ENCODE peak calls at places on chromosomes 6 and 20, in six cellular contexts. S is LNCaP clone FGC, V is SK-N-DZ, M is NCI-H748 treated with DMSO at 0.1 percent for 48 hours, G is left lung, F is neural crest cell. T is an unnamed sample.

GRCh38 chr6:157787080-157787479 is 36.0 kb upstream of the SNX9 start:
- DNase-seq in S (no peak), V (no peak), M (no peak), G (no peak), F (no peak), T (peak)

GRCh38 chr6:136016228-136017225 is 165.0 kb downstream of the PDE7B start:
- DNase-seq in S (no peak), V (no peak), M (no peak), G (no peak), F (no peak), T (no peak)

GRCh38 chr6:158912591-158912990 is 87.4 kb downstream of the RSPH3 start:
- DNase-seq in S (no peak), V (no peak), M (no peak), G (no peak), F (no peak), T (no peak)

GRCh38 chr6:111642463-111643158 is 36.9 kb upstream of the TRAF3IP2 start:
- DNase-seq in S (no peak), V (peak), M (peak), G (peak), F (peak), T (peak)

GRCh38 chr6:24936641-24937317 is 1.0 kb upstream of the RIPOR2 start:
- DNase-seq in S (no peak), V (no peak), M (no peak), G (no peak), F (no peak), T (no peak)

GRCh38 chr20:47620808-47621805 is 119.4 kb downstream of the NCOA3 start:
- DNase-seq in S (peak), V (peak), M (no peak), G (no peak), F (no peak), T (no peak)

GRCh38 chr20:35279040-35279439 is 1.1 kb upstream of the MMP24OS start:
- DNase-seq in S (no peak), V (no peak), M (no peak), G (no peak), F (no peak), T (no peak)

GRCh38 chr6:141354191-141354950 is 778.4 kb upstream of the GJE1 start:
- DNase-seq in S (no peak), V (no peak), M (no peak), G (no peak), F (no peak), T (no peak)

GRCh38 chr20:33732166-33732970 is 572 bp downstream of the ZNF341 start:
- DNase-seq in S (peak), V (peak), M (peak), G (peak), F (no peak), T (no peak)

GRCh38 chr20:14991023-14991422 is 653.6 kb upstream of the FLRT3 start:
- DNase-seq in S (no peak), V (no peak), M (no peak), G (no peak), F (no peak), T (no peak)

GRCh38 chr6:11277275-11278206 is 45.1 kb upstream of the NEDD9 start:
- DNase-seq in S (no peak), V (no peak), M (no peak), G (peak), F (no peak), T (no peak)

GRCh38 chr6:82735790-82736189 is 329.9 kb downstream of the UBE3D start:
- DNase-seq in S (no peak), V (no peak), M (no peak), G (no peak), F (no peak), T (no peak)

GRCh38 chr20:18166241-18166881 is 28.7 kb downstream of the KAT14 start:
- DNase-seq in S (peak), V (no peak), M (no peak), G (no peak), F (no peak), T (no peak)

GRCh38 chr6:149488815-149489214 is 4.0 kb upstream of the ZC3H12D start:
- DNase-seq in S (no peak), V (no peak), M (no peak), G (no peak), F (no peak), T (no peak)

GRCh38 chr20:56929606-56930005 is 300.5 kb downstream of the TFAP2C start:
- DNase-seq in S (no peak), V (no peak), M (no peak), G (no peak), F (no peak), T (no peak)

GRCh38 chr20:25278636-25279361 is 30.9 kb downstream of the PYGB start:
- DNase-seq in S (no peak), V (no peak), M (no peak), G (peak), F (no peak), T (peak)

GRCh38 chr20:8530022-8530421 is 398.0 kb downstream of the PLCB1 start:
- DNase-seq in S (no peak), V (no peak), M (no peak), G (no peak), F (no peak), T (no peak)

GRCh38 chr20:62971211-62971949 is 18.9 kb downstream of the SLC17A9 start:
- DNase-seq in S (no peak), V (no peak), M (no peak), G (no peak), F (no peak), T (no peak)

GRCh38 chr20:51193066-51193772 is 170.3 kb upstream of the KCNG1 start:
- DNase-seq in S (no peak), V (no peak), M (no peak), G (no peak), F (no peak), T (no peak)

GRCh38 chr20:54197621-54198604 is 10.0 kb upstream of the PFDN4 start:
- DNase-seq in S (no peak), V (no peak), M (no peak), G (no peak), F (no peak), T (no peak)

GRCh38 chr6:52571099-52571755 is 5.6 kb downstream of the TRAM2 start:
- DNase-seq in S (no peak), V (peak), M (no peak), G (no peak), F (no peak), T (no peak)

GRCh38 chr6:143128346-143129015 is 67.8 kb downstream of the AIG1 start:
- DNase-seq in S (no peak), V (no peak), M (no peak), G (no peak), F (no peak), T (no peak)